ENCODE peak calls at places on chromosomes 5 and 9, in eight cellular contexts. N, L, P, Q, T, U, O and W are unnamed samples.

GRCh38 chr5:74376187-74376586 is 264.3 kb downstream of the ENC1 start:
- DNase-seq in N (no peak), L (no peak), P (no peak), Q (no peak), T (no peak), U (no peak), O (no peak), W (no peak)

GRCh38 chr9:99445377-99445891 is 223.4 kb downstream of the SEC61B start:
- DNase-seq in N (peak), L (no peak), P (no peak), Q (no peak), T (no peak), U (peak), O (no peak), W (no peak)

GRCh38 chr5:173644700-173645436 is 28.4 kb upstream of the BOD1 start:
- DNase-seq in N (no peak), L (no peak), P (no peak), Q (no peak), T (no peak), U (no peak), O (no peak), W (no peak)

GRCh38 chr5:149274964-149275363 is 3.3 kb downstream of the AFAP1L1 start:
- DNase-seq in N (no peak), L (no peak), P (no peak), Q (no peak), T (no peak), U (peak), O (no peak), W (no peak)

GRCh38 chr5:169805527-169805934 is 168.5 kb downstream of the DOCK2 start:
- DNase-seq in N (no peak), L (no peak), P (no peak), Q (no peak), T (no peak), U (no peak), O (no peak), W (peak)

GRCh38 chr9:73167614-73168013 is 15.9 kb downstream of the ANXA1 start:
- DNase-seq in N (no peak), L (no peak), P (no peak), Q (no peak), T (no peak), U (no peak), O (no peak), W (no peak)

GRCh38 chr5:32551194-32551593 is 34.2 kb upstream of the SUB1 start:
- DNase-seq in N (no peak), L (no peak), P (no peak), Q (no peak), T (no peak), U (no peak), O (no peak), W (no peak)

GRCh38 chr5:17239953-17240352 is 22.5 kb downstream of the BASP1 start:
- DNase-seq in N (no peak), L (no peak), P (no peak), Q (no peak), T (no peak), U (no peak), O (no peak), W (no peak)

GRCh38 chr9:136002886-136003285 is 41.7 kb upstream of the UBAC1 start:
- DNase-seq in N (no peak), L (no peak), P (no peak), Q (no peak), T (no peak), U (no peak), O (no peak), W (peak)

GRCh38 chr9:111658943-111659342 is 2.5 kb upstream of the GNG10 start:
- DNase-seq in N (peak), L (no peak), P (no peak), Q (no peak), T (no peak), U (no peak), O (no peak), W (no peak)

GRCh38 chr9:78280982-78281668 is 15.8 kb upstream of the PSAT1 start:
- DNase-seq in N (peak), L (no peak), P (no peak), Q (no peak), T (peak), U (no peak), O (no peak), W (no peak)

GRCh38 chr5:180142008-180142803 is 66.8 kb downstream of the RASGEF1C start:
- DNase-seq in N (no peak), L (no peak), P (no peak), Q (no peak), T (no peak), U (no peak), O (no peak), W (peak)

GRCh38 chr5:100595152-100595811 is 60.1 kb downstream of the FAM174A start:
- DNase-seq in N (peak), L (no peak), P (no peak), Q (no peak), T (peak), U (peak), O (no peak), W (no peak)

GRCh38 chr9:81116340-81117207 is 572.8 kb downstream of the TLE1 start:
- DNase-seq in N (no peak), L (no peak), P (no peak), Q (peak), T (no peak), U (peak), O (no peak), W (no peak)

GRCh38 chr9:81108821-81109220 is 580.5 kb downstream of the TLE1 start:
- DNase-seq in N (no peak), L (no peak), P (no peak), Q (no peak), T (no peak), U (peak), O (no peak), W (no peak)

GRCh38 chr9:81112638-81113037 is 576.7 kb downstream of the TLE1 start:
- DNase-seq in N (no peak), L (no peak), P (no peak), Q (peak), T (no peak), U (no peak), O (no peak), W (peak)

GRCh38 chr9:81118416-81118815 is 570.9 kb downstream of the TLE1 start:
- DNase-seq in N (no peak), L (no peak), P (no peak), Q (no peak), T (no peak), U (no peak), O (no peak), W (no peak)

DNA sequence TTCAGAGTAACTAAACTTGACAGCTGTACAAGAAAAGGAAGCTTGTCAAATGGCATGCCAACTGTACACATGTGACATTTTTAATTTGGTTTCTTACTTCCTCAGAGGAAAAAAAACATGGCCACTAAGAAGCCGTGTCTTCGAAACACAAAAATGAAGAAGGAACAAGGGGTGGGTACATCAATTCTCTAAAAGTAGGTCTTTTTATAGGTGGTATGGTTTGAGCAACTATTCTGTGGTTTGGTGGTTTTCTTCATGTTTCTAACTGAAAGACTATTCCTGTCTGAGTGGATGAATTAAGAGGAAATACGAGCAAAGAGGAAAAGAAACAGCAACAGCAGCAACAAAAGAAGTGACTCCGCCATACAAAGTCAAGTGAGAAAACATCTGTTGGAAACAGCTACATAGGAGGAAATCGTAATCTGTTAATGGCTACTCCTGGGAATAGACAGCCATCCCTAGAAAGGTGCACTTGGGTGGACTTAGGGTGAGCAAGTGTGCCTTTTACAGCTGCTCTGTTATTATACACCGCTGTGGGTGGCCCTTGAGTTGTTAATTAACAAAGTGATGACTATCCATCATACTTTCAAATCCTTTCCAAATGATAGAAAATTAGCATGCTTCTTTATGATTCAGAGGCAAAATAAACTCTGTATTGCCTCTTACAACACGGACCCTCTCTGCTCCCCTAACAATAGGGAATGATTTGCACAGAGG is 575.8 kb downstream of the TLE1 start:
- DNase-seq in N (no peak), L (no peak), P (peak), Q (peak), T (no peak), U (no peak), O (peak), W (no peak)
- TF ChIP-seq EZH2phosphoT487 in N (no peak), L (no peak), P (no peak), Q (no peak), T (no peak), U (no peak), O (no peak), W (no peak)

GRCh38 chr9:132755096-132755495 is 84.8 kb downstream of the GTF3C4 start:
- DNase-seq in N (no peak), L (no peak), P (no peak), Q (no peak), T (peak), U (no peak), O (no peak), W (no peak)

GRCh38 chr9:132754236-132754635 is 84.0 kb downstream of the GTF3C4 start:
- DNase-seq in N (no peak), L (no peak), P (no peak), Q (no peak), T (no peak), U (no peak), O (no peak), W (no peak)

GRCh38 chr9:132756214-132756799 is 86.0 kb downstream of the GTF3C4 start:
- DNase-seq in N (no peak), L (no peak), P (no peak), Q (no peak), T (no peak), U (no peak), O (no peak), W (no peak)

GRCh38 chr9:132752877-132753592 is 82.8 kb downstream of the GTF3C4 start:
- DNase-seq in N (no peak), L (no peak), P (no peak), Q (no peak), T (no peak), U (no peak), O (no peak), W (peak)

GRCh38 chr9:132753593-132753880 is 83.3 kb downstream of the GTF3C4 start:
- DNase-seq in N (no peak), L (no peak), P (no peak), Q (no peak), T (no peak), U (no peak), O (no peak), W (no peak)
- TF ChIP-seq CTCF in N (no peak), L (no peak), P (no peak), Q (no peak), T (no peak), U (no peak), O (no peak), W (no peak)

DNA sequence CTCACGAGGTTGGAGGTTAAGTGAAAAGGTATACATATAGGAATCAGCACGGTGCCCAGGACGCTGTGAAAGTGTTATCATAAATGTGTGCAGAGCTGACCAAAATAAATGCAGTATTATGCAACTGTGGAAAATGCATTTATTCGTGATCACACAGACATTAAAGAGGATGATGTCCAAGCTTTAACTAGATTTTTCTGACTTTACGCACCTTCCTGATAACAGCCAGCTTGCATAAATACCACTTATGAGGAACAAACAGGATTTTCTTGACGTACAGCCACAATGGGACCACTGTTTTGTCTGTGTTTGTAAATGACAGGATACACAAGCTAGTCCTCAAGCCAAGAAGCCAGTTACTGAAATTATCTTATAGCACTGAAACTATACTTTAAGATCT is 71.4 kb upstream of the ATP10B start:
- DNase-seq in N (no peak), L (no peak), P (no peak), Q (no peak), T (no peak), U (no peak), O (no peak), W (no peak)
- H3K27ac ChIP-seq in N (peak), L (no peak), P (no peak), Q (no peak), T (no peak), U (no peak), O (no peak), W (no peak)

GRCh38 chr5:142839711-142840441 is 69.7 kb downstream of the ARHGAP26 start:
- DNase-seq in N (no peak), L (no peak), P (no peak), Q (no peak), T (no peak), U (peak), O (no peak), W (no peak)
- TF ChIP-seq EZH2phosphoT487 in N (no peak), L (no peak), P (no peak), Q (no peak), T (no peak), U (no peak), O (no peak), W (no peak)

GRCh38 chr9:118809160-118809625 is 560.0 kb downstream of the BRINP1 start:
- DNase-seq in N (peak), L (no peak), P (no peak), Q (peak), T (no peak), U (no peak), O (no peak), W (peak)
- TF ChIP-seq CTCF in N (peak), L (no peak), P (no peak), Q (peak), T (no peak), U (no peak), O (no peak), W (peak)

DNA sequence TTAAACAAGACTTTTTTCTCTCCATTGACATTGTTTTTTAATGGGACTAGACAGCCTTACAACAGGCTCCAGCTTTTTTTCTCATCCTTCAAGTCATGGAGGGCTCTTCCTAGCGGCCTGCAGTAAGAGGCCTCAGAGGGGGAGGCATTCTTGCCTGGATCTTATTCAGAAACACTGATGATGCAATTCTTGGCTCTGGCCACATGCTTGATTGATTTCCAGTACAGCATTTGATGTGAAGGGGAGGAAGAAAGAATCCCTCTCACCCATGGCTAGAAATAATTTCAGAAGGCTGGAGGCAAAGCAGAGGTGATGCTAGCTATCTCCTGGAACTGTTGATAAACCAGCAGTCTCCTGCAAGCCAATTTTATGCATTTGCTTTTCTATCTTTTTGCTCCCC is 324.8 kb downstream of the PRELID2 start:
- DNase-seq in N (peak), L (no peak), P (no peak), Q (peak), T (no peak), U (no peak), O (no peak), W (no peak)
- H3K27ac ChIP-seq in N (peak), L (no peak), P (no peak), Q (no peak), T (no peak), U (no peak), O (no peak), W (no peak)

GRCh38 chr9:124551472-124552339 is 44.5 kb upstream of the NR5A1 start:
- DNase-seq in N (peak), L (peak), P (peak), Q (peak), T (peak), U (peak), O (peak), W (peak)
- TF ChIP-seq EZH2phosphoT487 in N (no peak), L (no peak), P (no peak), Q (no peak), T (no peak), U (no peak), O (no peak), W (no peak)

GRCh38 chr5:3216386-3216785 is 379.2 kb upstream of the IRX1 start:
- DNase-seq in N (no peak), L (no peak), P (no peak), Q (no peak), T (no peak), U (no peak), O (no peak), W (no peak)
- TF ChIP-seq CTCF in N (no peak), L (no peak), P (no peak), Q (no peak), T (no peak), U (no peak), O (no peak), W (no peak)

DNA sequence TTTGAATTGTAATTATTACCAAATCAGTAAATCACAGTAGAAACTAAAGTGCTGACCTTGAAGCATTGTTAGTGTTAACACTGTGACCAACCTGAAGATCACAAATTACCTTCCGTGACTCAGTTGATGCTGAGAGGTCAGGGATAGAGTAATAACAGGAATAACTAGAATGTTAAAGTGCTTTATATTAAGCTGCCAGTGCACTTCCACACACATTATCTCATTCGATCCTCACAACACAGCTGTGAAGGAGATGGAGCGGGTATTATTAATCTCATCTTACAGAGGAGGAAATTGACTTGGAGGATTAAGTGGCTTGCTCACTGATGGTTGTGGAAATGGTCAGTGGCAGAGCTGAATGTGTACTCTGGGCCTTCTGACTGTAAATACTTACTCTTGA is 252.5 kb upstream of the DMRT1 start:
- DNase-seq in N (no peak), L (no peak), P (no peak), Q (no peak), T (no peak), U (no peak), O (no peak), W (no peak)
- H3K27ac ChIP-seq in N (no peak), L (no peak), P (peak), Q (peak), T (no peak), U (no peak), O (no peak), W (no peak)

GRCh38 chr9:27192291-27192960 is 83.4 kb downstream of the TEK start:
- DNase-seq in N (no peak), L (no peak), P (no peak), Q (no peak), T (no peak), U (no peak), O (no peak), W (no peak)

GRCh38 chr9:27194401-27195091 is 85.5 kb downstream of the TEK start:
- DNase-seq in N (peak), L (peak), P (no peak), Q (no peak), T (no peak), U (peak), O (no peak), W (no peak)

GRCh38 chr9:27196383-27196782 is 87.4 kb downstream of the TEK start:
- DNase-seq in N (no peak), L (no peak), P (no peak), Q (no peak), T (no peak), U (no peak), O (no peak), W (no peak)

GRCh38 chr9:27195191-27195590 is 86.2 kb downstream of the TEK start:
- DNase-seq in N (no peak), L (no peak), P (no peak), Q (no peak), T (no peak), U (no peak), O (no peak), W (no peak)

GRCh38 chr9:27193886-27194285 is 84.9 kb downstream of the TEK start:
- DNase-seq in N (no peak), L (no peak), P (no peak), Q (no peak), T (no peak), U (no peak), O (no peak), W (no peak)
- TF ChIP-seq EZH2phosphoT487 in N (no peak), L (no peak), P (no peak), Q (no peak), T (no peak), U (no peak), O (no peak), W (no peak)